ENCODE peak calls at places on chromosome 14, in six cellular contexts. H, A, O, F, T and M are unnamed samples.

GRCh38 chr14:68926236-68926635 is 52.9 kb downstream of the ACTN1 start:
- DNase-seq in F (no peak), H (no peak), O (no peak), A (no peak), T (no peak), M (no peak)

GRCh38 chr14:104138098-104138890 is at the start of gene KIF26A:
- DNase-seq in H (peak), O (no peak), F (peak), T (no peak), A (peak), M (no peak)

GRCh38 chr14:29545714-29546113 is 381.9 kb downstream of the PRKD1 start:
- DNase-seq in O (no peak), A (no peak), H (no peak), F (no peak), T (no peak), M (no peak)

GRCh38 chr14:100989924-100990323 is 86.4 kb upstream of the RTL1 start:
- DNase-seq in T (no peak), F (no peak), O (no peak), H (no peak), A (no peak), M (no peak)

GRCh38 chr14:63659726-63660125 is 18.1 kb upstream of the WDR89 start:
- DNase-seq in O (no peak), H (no peak), T (no peak), A (no peak), F (no peak), M (no peak)

GRCh38 chr14:21428930-21429329 is 27.0 kb downstream of the CHD8 start:
- DNase-seq in T (peak), F (no peak), A (no peak), H (no peak), O (no peak), M (peak)

GRCh38 chr14:76904740-76905569 is 78.7 kb downstream of the LRRC74A start:
- DNase-seq in A (no peak), T (no peak), H (peak), O (peak), F (no peak), M (no peak)

GRCh38 chr14:21191261-21191808 is 35.5 kb upstream of the OR5AU1 start:
- DNase-seq in A (no peak), O (no peak), T (no peak), H (peak), F (no peak), M (no peak)

GRCh38 chr14:37195327-37195726 is 2.4 kb upstream of the MIPOL1 start:
- DNase-seq in O (no peak), A (no peak), H (no peak), T (no peak), F (no peak), M (no peak)

GRCh38 chr14:35932659-35933159 is 106.6 kb downstream of the BRMS1L start:
- DNase-seq in O (no peak), H (no peak), F (no peak), T (no peak), A (peak), M (no peak)

GRCh38 chr14:101625336-101626097 is 64.2 kb downstream of the DIO3 start:
- DNase-seq in F (no peak), O (no peak), A (no peak), H (no peak), T (no peak), M (no peak)